ENCODE peak calls at places on chromosomes 5 and 9, in six cellular contexts. One of them, this sample, is unnamed.

GRCh38 chr5:172411423-172412111 is 42.8 kb downstream of the SH3PXD2B start:
- DNase-seq in AG04449: no peak
- DNase-seq in cardiac fibroblast: peak
- DNase-seq in adrenal gland: no peak
- DNase-seq in mesendoderm: no peak
- DNase-seq in skeletal muscle cell: no peak
- DNase-seq in this sample: no peak

GRCh38 chr5:35681911-35682310 is 64.2 kb downstream of the SPEF2 start:
- DNase-seq in AG04449: no peak
- DNase-seq in cardiac fibroblast: no peak
- DNase-seq in adrenal gland: no peak
- DNase-seq in mesendoderm: no peak
- DNase-seq in skeletal muscle cell: no peak
- DNase-seq in this sample: no peak

GRCh38 chr5:139473105-139473504 is 2.3 kb downstream of the SMIM33 start:
- DNase-seq in AG04449: no peak
- DNase-seq in cardiac fibroblast: no peak
- DNase-seq in adrenal gland: no peak
- DNase-seq in mesendoderm: peak
- DNase-seq in skeletal muscle cell: no peak
- DNase-seq in this sample: no peak

GRCh38 chr5:175325681-175326080 is 118.3 kb downstream of the DRD1 start:
- DNase-seq in AG04449: no peak
- DNase-seq in cardiac fibroblast: peak
- DNase-seq in adrenal gland: no peak
- DNase-seq in mesendoderm: peak
- DNase-seq in skeletal muscle cell: no peak
- DNase-seq in this sample: no peak

GRCh38 chr9:93188426-93189368 is 4.8 kb downstream of the WNK2 start:
- DNase-seq in AG04449: no peak
- DNase-seq in cardiac fibroblast: no peak
- DNase-seq in adrenal gland: no peak
- DNase-seq in mesendoderm: peak
- DNase-seq in skeletal muscle cell: no peak
- DNase-seq in this sample: no peak

GRCh38 chr9:76691761-76692313 is 72.4 kb upstream of the PCA3 start:
- DNase-seq in AG04449: no peak
- DNase-seq in cardiac fibroblast: no peak
- DNase-seq in adrenal gland: no peak
- DNase-seq in mesendoderm: peak
- DNase-seq in skeletal muscle cell: no peak
- DNase-seq in this sample: no peak

GRCh38 chr5:102200861-102201260 is 95.2 kb downstream of the SLCO4C1 start:
- DNase-seq in AG04449: no peak
- DNase-seq in cardiac fibroblast: no peak
- DNase-seq in adrenal gland: no peak
- DNase-seq in mesendoderm: peak
- DNase-seq in skeletal muscle cell: no peak
- DNase-seq in this sample: no peak

GRCh38 chr9:132849168-132849831 is 28.8 kb downstream of the AK8 start:
- DNase-seq in AG04449: no peak
- DNase-seq in cardiac fibroblast: no peak
- DNase-seq in adrenal gland: no peak
- DNase-seq in mesendoderm: no peak
- DNase-seq in skeletal muscle cell: no peak
- DNase-seq in this sample: no peak

GRCh38 chr5:14034991-14035390 is 90.5 kb upstream of the DNAH5 start:
- DNase-seq in AG04449: no peak
- DNase-seq in cardiac fibroblast: peak
- DNase-seq in adrenal gland: no peak
- DNase-seq in mesendoderm: peak
- DNase-seq in skeletal muscle cell: no peak
- DNase-seq in this sample: no peak

GRCh38 chr5:117454716-117455212 is 880.1 kb upstream of the SEMA6A start:
- DNase-seq in AG04449: no peak
- DNase-seq in cardiac fibroblast: peak
- DNase-seq in adrenal gland: peak
- DNase-seq in mesendoderm: peak
- DNase-seq in skeletal muscle cell: no peak
- DNase-seq in this sample: no peak

GRCh38 chr9:38280251-38280800 is 112.2 kb upstream of the ALDH1B1 start:
- DNase-seq in AG04449: no peak
- DNase-seq in cardiac fibroblast: no peak
- DNase-seq in adrenal gland: no peak
- DNase-seq in mesendoderm: no peak
- DNase-seq in skeletal muscle cell: no peak
- DNase-seq in this sample: no peak

GRCh38 chr5:168291281-168291960 is at the start of gene WWC1:
- DNase-seq in AG04449: no peak
- DNase-seq in cardiac fibroblast: no peak
- DNase-seq in adrenal gland: no peak
- DNase-seq in mesendoderm: peak
- DNase-seq in skeletal muscle cell: no peak
- DNase-seq in this sample: no peak

GRCh38 chr9:88313364-88314220 is 74.7 kb upstream of the SPIN1 start:
- DNase-seq in AG04449: no peak
- DNase-seq in cardiac fibroblast: no peak
- DNase-seq in adrenal gland: no peak
- DNase-seq in mesendoderm: peak
- DNase-seq in skeletal muscle cell: no peak
- DNase-seq in this sample: no peak

GRCh38 chr5:73793911-73794310 is 167.9 kb downstream of the ARHGEF28 start:
- DNase-seq in AG04449: no peak
- DNase-seq in cardiac fibroblast: peak
- DNase-seq in adrenal gland: no peak
- DNase-seq in mesendoderm: no peak
- DNase-seq in skeletal muscle cell: no peak
- DNase-seq in this sample: no peak

GRCh38 chr5:151208481-151208914 is 15.4 kb downstream of the CCDC69 start:
- DNase-seq in AG04449: no peak
- DNase-seq in cardiac fibroblast: no peak
- DNase-seq in adrenal gland: no peak
- DNase-seq in mesendoderm: no peak
- DNase-seq in skeletal muscle cell: no peak
- DNase-seq in this sample: no peak

GRCh38 chr5:107680099-107680498 is 9.4 kb upstream of the EFNA5 start:
- DNase-seq in AG04449: no peak
- DNase-seq in cardiac fibroblast: no peak
- DNase-seq in adrenal gland: no peak
- DNase-seq in mesendoderm: no peak
- DNase-seq in skeletal muscle cell: no peak
- DNase-seq in this sample: no peak

GRCh38 chr9:136700959-136701664 is 11.3 kb upstream of the DIPK1B start:
- DNase-seq in AG04449: no peak
- DNase-seq in cardiac fibroblast: no peak
- DNase-seq in adrenal gland: no peak
- DNase-seq in mesendoderm: no peak
- DNase-seq in skeletal muscle cell: no peak
- DNase-seq in this sample: no peak

GRCh38 chr9:71944754-71945409 is 33.4 kb downstream of the C9orf85 start:
- DNase-seq in AG04449: no peak
- DNase-seq in cardiac fibroblast: no peak
- DNase-seq in adrenal gland: no peak
- DNase-seq in mesendoderm: no peak
- DNase-seq in skeletal muscle cell: no peak
- DNase-seq in this sample: no peak

GRCh38 chr9:25691786-25692185 is 13.5 kb upstream of the TUSC1 start:
- DNase-seq in AG04449: no peak
- DNase-seq in cardiac fibroblast: no peak
- DNase-seq in adrenal gland: no peak
- DNase-seq in mesendoderm: no peak
- DNase-seq in skeletal muscle cell: no peak
- DNase-seq in this sample: no peak

GRCh38 chr5:132437604-132438275 is 52.8 kb downstream of the IRF1 start:
- DNase-seq in AG04449: peak
- DNase-seq in cardiac fibroblast: peak
- DNase-seq in adrenal gland: peak
- DNase-seq in mesendoderm: peak
- DNase-seq in skeletal muscle cell: peak
- DNase-seq in this sample: no peak
- H3K4me3 ChIP-seq in AG04449: no peak
- H3K4me3 ChIP-seq in cardiac fibroblast: no peak
- H3K4me3 ChIP-seq in adrenal gland: no peak
- H3K4me3 ChIP-seq in mesendoderm: no peak
- H3K4me3 ChIP-seq in skeletal muscle cell: no peak
- H3K4me3 ChIP-seq in this sample: no peak

DNA sequence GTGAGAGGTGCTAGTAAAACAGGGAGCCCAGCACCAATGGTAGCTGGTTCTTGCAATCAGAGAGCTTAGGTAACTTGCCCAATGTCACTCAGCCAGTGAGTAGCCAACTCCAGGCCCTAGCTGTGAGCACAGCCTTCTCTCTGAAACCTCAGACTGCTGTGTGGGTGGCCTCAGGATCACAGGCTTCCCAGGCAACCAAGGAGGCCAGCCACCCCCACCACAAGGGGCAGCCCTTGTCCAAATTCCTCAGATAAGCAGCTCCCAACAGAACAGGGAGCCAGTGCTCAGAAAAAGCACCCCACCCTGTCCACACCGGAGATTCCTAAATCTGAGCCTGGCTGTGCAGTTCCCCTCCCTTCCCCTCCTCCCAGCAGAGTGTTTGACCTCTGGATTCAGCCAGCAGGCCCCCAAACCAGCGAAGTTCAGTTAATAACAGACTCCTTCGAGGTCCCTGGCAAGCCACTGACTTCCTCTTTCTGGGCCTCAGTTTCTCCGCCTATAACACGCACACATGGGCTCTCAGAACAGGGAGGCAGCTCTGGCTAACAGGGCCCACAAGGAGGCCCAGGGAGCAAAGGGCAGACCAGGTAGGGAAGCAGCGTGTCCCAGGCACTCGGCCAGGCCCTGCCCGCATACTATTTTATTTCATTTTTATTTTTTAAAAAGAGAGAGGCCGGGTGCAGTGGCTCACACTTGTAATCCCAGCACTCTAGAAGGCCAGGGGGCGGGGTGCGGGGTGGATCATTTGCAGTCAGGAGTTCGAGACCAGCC is 2.7 kb downstream of the EEIG1 start:
- DNase-seq in AG04449: peak
- DNase-seq in cardiac fibroblast: peak
- DNase-seq in adrenal gland: peak
- DNase-seq in mesendoderm: peak
- DNase-seq in skeletal muscle cell: no peak
- DNase-seq in this sample: no peak
- H3K4me3 ChIP-seq in AG04449: peak
- H3K4me3 ChIP-seq in cardiac fibroblast: peak
- H3K4me3 ChIP-seq in adrenal gland: no peak
- H3K4me3 ChIP-seq in mesendoderm: no peak
- H3K4me3 ChIP-seq in skeletal muscle cell: peak
- H3K4me3 ChIP-seq in this sample: peak

GRCh38 chr5:3197237-3197636 is 398.4 kb upstream of the IRX1 start:
- DNase-seq in AG04449: no peak
- DNase-seq in cardiac fibroblast: no peak
- DNase-seq in adrenal gland: no peak
- DNase-seq in mesendoderm: peak
- DNase-seq in skeletal muscle cell: no peak
- DNase-seq in this sample: no peak
- H3K4me3 ChIP-seq in AG04449: no peak
- H3K4me3 ChIP-seq in cardiac fibroblast: no peak
- H3K4me3 ChIP-seq in adrenal gland: no peak
- H3K4me3 ChIP-seq in mesendoderm: peak
- H3K4me3 ChIP-seq in skeletal muscle cell: no peak
- H3K4me3 ChIP-seq in this sample: no peak

GRCh38 chr5:32828492-32828891 is 117.4 kb downstream of the NPR3 start:
- DNase-seq in AG04449: no peak
- DNase-seq in cardiac fibroblast: peak
- DNase-seq in adrenal gland: no peak
- DNase-seq in mesendoderm: no peak
- DNase-seq in skeletal muscle cell: no peak
- DNase-seq in this sample: no peak
- H3K4me3 ChIP-seq in AG04449: no peak
- H3K4me3 ChIP-seq in cardiac fibroblast: no peak
- H3K4me3 ChIP-seq in adrenal gland: no peak
- H3K4me3 ChIP-seq in mesendoderm: no peak
- H3K4me3 ChIP-seq in skeletal muscle cell: no peak
- H3K4me3 ChIP-seq in this sample: no peak

DNA sequence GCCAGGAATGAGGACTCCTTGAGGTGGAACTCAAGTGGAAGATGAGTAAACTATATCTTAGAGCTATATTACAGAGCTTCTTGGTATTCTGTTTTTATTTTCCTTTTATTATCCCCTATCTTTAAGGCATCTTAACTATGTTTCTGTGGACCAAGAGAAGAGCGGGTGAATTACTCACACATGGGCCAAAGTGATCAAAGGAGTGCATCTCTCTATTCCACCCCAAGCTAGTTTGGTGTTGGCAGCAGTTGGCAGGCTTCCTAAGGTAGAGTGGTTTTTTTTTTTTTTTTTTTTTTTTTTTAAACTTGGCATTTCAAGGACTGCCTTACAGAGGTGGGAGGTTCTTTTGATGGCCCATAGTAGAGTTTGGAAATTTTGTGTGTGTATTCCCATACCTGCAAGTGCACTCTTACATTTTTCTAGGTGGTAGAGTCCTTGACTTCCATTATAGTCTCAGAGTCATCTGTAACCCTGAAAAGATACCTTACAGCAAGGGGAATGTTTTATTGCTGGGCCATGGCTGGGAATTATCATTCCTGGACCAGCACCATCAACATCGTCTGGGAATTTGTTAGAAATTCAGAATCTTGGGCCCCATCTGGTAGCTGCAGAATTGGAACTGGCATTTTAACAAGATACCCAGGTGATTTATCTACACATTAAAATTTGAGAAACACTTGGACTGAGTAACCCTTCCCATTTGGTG is 51.0 kb downstream of the ARHGAP26 start:
- DNase-seq in AG04449: no peak
- DNase-seq in cardiac fibroblast: no peak
- DNase-seq in adrenal gland: no peak
- DNase-seq in mesendoderm: no peak
- DNase-seq in skeletal muscle cell: no peak
- DNase-seq in this sample: no peak
- H3K4me3 ChIP-seq in AG04449: no peak
- H3K4me3 ChIP-seq in cardiac fibroblast: no peak
- H3K4me3 ChIP-seq in adrenal gland: no peak
- H3K4me3 ChIP-seq in mesendoderm: no peak
- H3K4me3 ChIP-seq in skeletal muscle cell: no peak
- H3K4me3 ChIP-seq in this sample: no peak

GRCh38 chr5:119353686-119354366 is 2.0 kb upstream of the TNFAIP8 start:
- DNase-seq in AG04449: no peak
- DNase-seq in cardiac fibroblast: no peak
- DNase-seq in adrenal gland: no peak
- DNase-seq in mesendoderm: no peak
- DNase-seq in skeletal muscle cell: no peak
- DNase-seq in this sample: no peak

GRCh38 chr5:119355636-119356383 is at the start of gene TNFAIP8:
- DNase-seq in AG04449: no peak
- DNase-seq in cardiac fibroblast: peak
- DNase-seq in adrenal gland: peak
- DNase-seq in mesendoderm: peak
- DNase-seq in skeletal muscle cell: no peak
- DNase-seq in this sample: no peak

GRCh38 chr5:119353213-119353612 is 2.6 kb upstream of the TNFAIP8 start:
- DNase-seq in AG04449: no peak
- DNase-seq in cardiac fibroblast: no peak
- DNase-seq in adrenal gland: no peak
- DNase-seq in mesendoderm: peak
- DNase-seq in skeletal muscle cell: no peak
- DNase-seq in this sample: no peak

GRCh38 chr5:119355244-119355635 is 579 bp upstream of the TNFAIP8 start:
- DNase-seq in AG04449: no peak
- DNase-seq in cardiac fibroblast: no peak
- DNase-seq in adrenal gland: no peak
- DNase-seq in mesendoderm: peak
- DNase-seq in skeletal muscle cell: no peak
- DNase-seq in this sample: no peak

GRCh38 chr5:119354522-119355243 is 1.1 kb upstream of the TNFAIP8 start:
- DNase-seq in AG04449: no peak
- DNase-seq in cardiac fibroblast: no peak
- DNase-seq in adrenal gland: no peak
- DNase-seq in mesendoderm: no peak
- DNase-seq in skeletal muscle cell: no peak
- DNase-seq in this sample: no peak
- H3K4me3 ChIP-seq in AG04449: peak
- H3K4me3 ChIP-seq in cardiac fibroblast: no peak
- H3K4me3 ChIP-seq in adrenal gland: no peak
- H3K4me3 ChIP-seq in mesendoderm: no peak
- H3K4me3 ChIP-seq in skeletal muscle cell: no peak
- H3K4me3 ChIP-seq in this sample: peak

This sample was measured in epithelial cell of proximal tubule.